ENCODE peak calls at places on chromosomes 2 and 18, in six cellular contexts. Z is K562, K is A549, W is GM12878, V is endothelial cell of umbilical vein, T is HepG2. J is an unnamed sample.

GRCh38 chr2:8893978-8894820 is 56.8 kb upstream of the KIDINS220 start:
- DNase-seq in Z (peak), K (no peak), W (no peak), V (no peak), T (no peak), J (no peak)

GRCh38 chr2:146913476-146913875 is 931.4 kb upstream of the ACVR2A start:
- DNase-seq in Z (no peak), K (no peak), W (no peak), V (no peak), T (no peak), J (no peak)

GRCh38 chr2:119553687-119554344 is 9.6 kb downstream of the CFAP221 start:
- DNase-seq in Z (no peak), K (no peak), W (no peak), V (no peak), T (peak), J (no peak)

GRCh38 chr2:120289221-120289906 is 36.7 kb downstream of the RALB start:
- DNase-seq in Z (no peak), K (no peak), W (no peak), V (no peak), T (no peak), J (no peak)

GRCh38 chr2:133287709-133288108 is 280.6 kb downstream of the NCKAP5 start:
- DNase-seq in Z (no peak), K (no peak), W (no peak), V (peak), T (no peak), J (no peak)

GRCh38 chr2:46615555-46616487 is 136.5 kb downstream of the TMEM247 start:
- DNase-seq in Z (peak), K (peak), W (no peak), V (peak), T (peak), J (peak)

GRCh38 chr2:205685314-205686230 is 3.3 kb downstream of the NRP2 start:
- DNase-seq in Z (no peak), K (peak), W (no peak), V (peak), T (no peak), J (no peak)

GRCh38 chr2:41483221-41483620 is 564.6 kb upstream of the PKDCC start:
- DNase-seq in Z (no peak), K (no peak), W (no peak), V (no peak), T (no peak), J (no peak)

GRCh38 chr2:221123396-221123795 is 448.7 kb downstream of the EPHA4 start:
- DNase-seq in Z (no peak), K (no peak), W (no peak), V (no peak), T (no peak), J (no peak)

GRCh38 chr2:219634171-219634940 is 6.9 kb downstream of the SLC4A3 start:
- DNase-seq in Z (no peak), K (no peak), W (no peak), V (no peak), T (no peak), J (no peak)

GRCh38 chr2:179860255-179861026 is 971 bp downstream of the ZNF385B start:
- DNase-seq in Z (no peak), K (no peak), W (no peak), V (no peak), T (no peak), J (no peak)

GRCh38 chr2:226211439-226211838 is 588.2 kb downstream of the IRS1 start:
- DNase-seq in Z (no peak), K (peak), W (no peak), V (peak), T (no peak), J (no peak)

GRCh38 chr2:171272039-171272438 is 111.3 kb upstream of the TLK1 start:
- DNase-seq in Z (peak), K (peak), W (no peak), V (peak), T (peak), J (peak)

GRCh38 chr2:60551241-60552095 is 2.0 kb downstream of the BCL11A start:
- DNase-seq in Z (no peak), K (peak), W (no peak), V (no peak), T (no peak), J (peak)

GRCh38 chr2:133264951-133265949 is 303.0 kb downstream of the NCKAP5 start:
- DNase-seq in Z (no peak), K (peak), W (no peak), V (peak), T (no peak), J (no peak)

GRCh38 chr18:3995476-3996102 is 459.5 kb downstream of the DLGAP1 start:
- DNase-seq in Z (peak), K (peak), W (peak), V (peak), T (peak), J (peak)

GRCh38 chr2:63792523-63792922 is 49.2 kb upstream of the UGP2 start:
- DNase-seq in Z (no peak), K (peak), W (no peak), V (peak), T (no peak), J (peak)

GRCh38 chr2:238408615-238409340 is 17.9 kb upstream of the ASB1 start:
- DNase-seq in Z (no peak), K (no peak), W (no peak), V (no peak), T (no peak), J (no peak)

GRCh38 chr2:238567996-238568395 is 141.3 kb downstream of the ASB1 start:
- DNase-seq in Z (no peak), K (no peak), W (no peak), V (no peak), T (no peak), J (no peak)

GRCh38 chr2:105746177-105747080 is 1.7 kb downstream of the NCK2 start:
- DNase-seq in Z (peak), K (no peak), W (peak), V (no peak), T (peak), J (peak)

GRCh38 chr2:238843476-238843875 is 4.4 kb upstream of the TWIST2 start:
- DNase-seq in Z (no peak), K (no peak), W (no peak), V (no peak), T (no peak), J (no peak)

GRCh38 chr18:34458371-34458770 is 233.7 kb upstream of the NOL4 start:
- DNase-seq in Z (no peak), K (no peak), W (no peak), V (no peak), T (no peak), J (no peak)

GRCh38 chr18:48409591-48410094 is 460 bp upstream of the ZBTB7C start:
- DNase-seq in Z (no peak), K (no peak), W (no peak), V (peak), T (no peak), J (peak)

GRCh38 chr2:44104855-44105271 is 63.8 kb upstream of the PPM1B start:
- DNase-seq in Z (no peak), K (no peak), W (no peak), V (no peak), T (no peak), J (no peak)

GRCh38 chr2:75606851-75607798 is 39.5 kb upstream of the MRPL19 start:
- DNase-seq in Z (no peak), K (no peak), W (no peak), V (peak), T (no peak), J (peak)

GRCh38 chr2:98917031-98917459 is 19.0 kb downstream of the CRACDL start:
- DNase-seq in Z (no peak), K (peak), W (no peak), V (peak), T (no peak), J (no peak)

GRCh38 chr2:47833516-47833968 is 50.6 kb downstream of the MSH6 start:
- DNase-seq in Z (no peak), K (no peak), W (peak), V (no peak), T (no peak), J (no peak)

GRCh38 chr2:210477496-210477895 is 937 bp upstream of the LANCL1 start:
- DNase-seq in Z (peak), K (peak), W (no peak), V (no peak), T (peak), J (peak)

GRCh38 chr18:34322365-34323289 is 97.9 kb upstream of the NOL4 start:
- DNase-seq in Z (peak), K (peak), W (peak), V (peak), T (peak), J (peak)

GRCh38 chr18:45755936-45756335 is 32.0 kb downstream of the SLC14A1 start:
- DNase-seq in Z (no peak), K (no peak), W (no peak), V (peak), T (no peak), J (no peak)

GRCh38 chr2:236636714-236637485 is 67.3 kb downstream of the ACKR3 start:
- DNase-seq in Z (no peak), K (no peak), W (no peak), V (no peak), T (no peak), J (no peak)

GRCh38 chr2:213627054-213627710 is 342.9 kb downstream of the SPAG16 start:
- DNase-seq in Z (no peak), K (no peak), W (peak), V (no peak), T (no peak), J (no peak)

GRCh38 chr2:238264072-238264460 is 24.2 kb upstream of the HES6 start:
- DNase-seq in Z (no peak), K (no peak), W (no peak), V (no peak), T (no peak), J (no peak)

GRCh38 chr18:57534535-57534934 is 52.0 kb downstream of the FECH start:
- DNase-seq in Z (no peak), K (no peak), W (no peak), V (no peak), T (no peak), J (no peak)

GRCh38 chr2:223027442-223027841 is 24.5 kb upstream of the KCNE4 start:
- DNase-seq in Z (no peak), K (peak), W (no peak), V (peak), T (no peak), J (no peak)

GRCh38 chr2:174967693-174968260 is 37.4 kb downstream of the CHN1 start:
- DNase-seq in Z (no peak), K (no peak), W (no peak), V (no peak), T (no peak), J (no peak)

GRCh38 chr2:37443082-37443481 is 98.7 kb downstream of the QPCT start:
- DNase-seq in Z (no peak), K (no peak), W (no peak), V (no peak), T (no peak), J (no peak)

GRCh38 chr2:103009861-103010260 is 248.0 kb downstream of the TMEM182 start:
- DNase-seq in Z (no peak), K (no peak), W (no peak), V (no peak), T (no peak), J (no peak)

GRCh38 chr18:62751341-62751821 is 36.0 kb downstream of the PHLPP1 start:
- DNase-seq in Z (no peak), K (no peak), W (no peak), V (peak), T (no peak), J (no peak)
- TF ChIP-seq MAX in Z (no peak), K (no peak), W (no peak), V (no peak), T (no peak), J (no peak)

DNA sequence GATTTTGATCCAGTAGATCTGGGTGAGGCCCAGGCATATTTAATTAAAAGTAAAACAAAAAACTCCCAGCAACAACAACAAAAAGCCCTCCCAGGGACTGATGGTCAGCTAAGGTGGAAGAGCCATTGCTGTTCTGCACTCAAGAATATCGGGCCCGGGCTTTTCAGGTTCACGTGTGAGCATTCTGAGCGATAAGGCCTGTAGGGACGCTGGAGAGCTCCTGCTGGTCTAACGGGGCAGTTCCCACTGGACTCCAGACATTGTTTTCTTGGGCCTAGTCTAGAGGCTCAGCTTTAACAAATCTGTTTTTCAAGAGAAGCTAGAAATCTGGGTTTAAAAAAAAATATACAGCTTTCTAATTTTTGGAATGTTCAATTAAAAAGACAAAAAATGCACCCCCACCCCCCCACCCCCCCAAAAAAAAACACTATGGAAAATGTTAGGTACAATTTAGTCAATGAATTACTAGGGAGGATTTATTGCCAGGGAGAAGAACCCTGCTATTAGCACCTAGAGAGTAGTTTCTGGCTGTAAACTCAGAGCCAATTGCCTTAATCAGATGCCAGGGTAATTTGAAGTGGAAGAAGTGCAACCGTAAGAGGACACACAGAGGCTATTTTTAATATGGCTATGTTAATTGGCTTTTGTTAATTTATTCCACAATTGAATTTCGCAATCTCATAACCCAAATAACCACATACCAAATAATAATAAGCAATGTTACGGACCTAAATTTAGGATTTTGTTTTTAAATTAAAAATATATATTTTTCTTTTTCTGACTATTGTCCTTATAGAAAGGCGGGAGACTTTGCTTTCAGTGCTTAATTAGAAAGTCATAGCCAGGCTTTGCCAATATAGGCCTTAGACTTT is 78.9 kb downstream of the MAP4K4 start:
- DNase-seq in Z (peak), K (peak), W (no peak), V (no peak), T (peak), J (no peak)
- TF ChIP-seq CTCF in Z (peak), K (no peak), W (no peak), V (peak), T (peak), J (no peak)

GRCh38 chr18:24293254-24293653 is 104.4 kb downstream of the OSBPL1A start:
- DNase-seq in Z (no peak), K (no peak), W (no peak), V (no peak), T (no peak), J (no peak)
- TF ChIP-seq MYC in Z (no peak), K (no peak), W (no peak), V (no peak), T (no peak), J (no peak)

GRCh38 chr2:54944724-54945326 is 105.4 kb downstream of the RTN4 start:
- DNase-seq in Z (no peak), K (no peak), W (no peak), V (no peak), T (no peak), J (no peak)

GRCh38 chr2:54946220-54946568 is 104.1 kb downstream of the RTN4 start:
- DNase-seq in Z (no peak), K (no peak), W (no peak), V (no peak), T (no peak), J (no peak)

GRCh38 chr2:54947596-54948519 is 102.4 kb downstream of the RTN4 start:
- DNase-seq in Z (no peak), K (no peak), W (no peak), V (no peak), T (no peak), J (no peak)

GRCh38 chr2:54947121-54947520 is 103.1 kb downstream of the RTN4 start:
- DNase-seq in Z (no peak), K (no peak), W (no peak), V (no peak), T (no peak), J (no peak)

DNA sequence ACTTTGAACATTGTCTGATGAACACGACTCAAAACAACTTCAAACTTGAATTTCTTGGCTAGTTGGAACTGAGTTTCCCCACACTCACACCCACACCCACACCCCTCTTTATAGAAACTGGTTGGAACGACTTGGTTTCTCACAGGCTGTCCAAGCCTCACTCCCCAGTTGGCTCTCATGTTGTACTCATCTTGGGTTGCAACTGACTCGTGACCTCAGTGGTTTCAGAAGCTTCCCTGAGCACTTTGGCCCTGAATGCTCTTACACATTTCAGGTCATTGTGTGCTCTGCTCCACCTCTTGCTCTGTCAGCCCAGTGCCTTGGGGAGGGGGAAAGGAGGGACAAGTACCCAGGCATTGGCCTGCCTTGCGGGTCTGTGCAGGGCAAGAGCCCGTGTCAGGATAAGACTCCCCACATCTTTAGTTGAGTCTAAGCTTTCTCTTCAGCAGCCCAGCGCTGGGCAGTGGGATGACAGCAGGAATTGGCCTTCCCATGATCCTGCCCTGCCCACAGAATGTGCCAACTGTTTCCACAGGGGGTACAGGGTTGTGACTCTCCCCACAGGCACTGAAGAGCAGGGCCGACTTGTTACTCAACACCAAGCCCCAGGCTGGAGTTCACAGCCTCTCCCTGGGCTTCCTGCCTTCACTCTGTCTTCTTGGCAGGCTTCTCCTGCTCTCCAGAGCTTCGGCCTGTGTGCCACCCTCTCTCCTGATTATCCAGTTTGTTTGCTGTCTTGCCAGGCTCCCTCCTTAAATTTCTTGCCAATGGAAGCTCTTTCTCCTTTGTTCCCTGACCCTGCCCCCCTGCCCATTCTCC is 104.6 kb downstream of the RTN4 start:
- DNase-seq in Z (no peak), K (peak), W (peak), V (no peak), T (peak), J (peak)
- TF ChIP-seq MAX in Z (no peak), K (no peak), W (no peak), V (no peak), T (no peak), J (no peak)

DNA sequence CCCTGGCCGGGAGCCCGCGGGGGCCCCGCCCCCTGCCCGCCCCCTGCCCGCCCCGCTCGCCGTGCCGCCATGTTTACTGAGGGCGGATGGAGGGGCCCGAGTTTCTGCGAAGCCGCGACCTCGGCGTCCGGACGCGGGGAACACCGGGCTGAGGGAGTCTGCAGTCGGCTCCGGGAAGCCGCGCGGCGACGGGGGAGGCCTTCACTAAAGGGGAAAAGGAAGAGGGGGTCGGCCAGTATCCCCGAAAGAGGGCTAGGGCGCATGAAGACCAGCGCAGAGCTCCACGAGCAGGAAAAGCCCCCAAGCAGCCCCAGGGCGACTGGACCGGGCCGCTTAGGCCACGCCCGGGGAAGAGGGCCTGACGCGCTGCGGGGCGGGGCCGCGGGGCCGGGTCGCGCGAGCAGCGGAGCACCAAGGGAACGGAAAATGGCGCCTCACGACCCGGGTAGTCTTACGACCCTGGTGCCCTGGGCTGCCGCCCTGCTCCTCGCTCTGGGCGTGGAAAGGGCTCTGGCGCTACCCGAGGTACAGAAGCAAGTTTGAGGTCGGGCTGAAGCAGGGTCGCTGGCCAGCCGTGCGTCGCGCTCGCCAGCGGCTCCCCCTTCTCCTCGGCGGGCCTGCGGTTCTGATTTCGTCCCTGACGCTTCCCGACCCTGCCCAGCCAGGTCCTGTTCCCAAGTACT is at the start of the genes ATRAID and SLC5A6:
- DNase-seq in Z (peak), K (peak), W (no peak), V (peak), T (peak), J (peak)
- TF ChIP-seq CTCF in Z (no peak), K (no peak), W (no peak), V (no peak), T (no peak), J (no peak)

J was measured in NB4.